ENCODE peak calls at places on chromosomes 7 and 10, in nine cellular contexts. D is astrocyte of the spinal cord; J is activated T-helper 1 cell treated with anti-CD3 and anti-CD28 coated beads, Interleukin-12 subunit alpha, Interleukin-12 subunit beta, Interleukin-2, Interleukin-4 antibody, amounts not matched to agents 30 ng/mL and 10 ng/mL and 1 ng/mL, durations not matched to agents 14 hours and 24 hours and 36 hours; Q is heart right ventricle; R is NCI-H2171; H is HTR-8/SVneo; O is transverse colon; F is NCI-H1092; P is NCI-H1105. U is an unnamed sample.
A peak's percentile ranks its signal among the peaks of the same experiment; 100 is the strongest.

GRCh38 chr7:139661875-139662274 is 115.9 kb downstream of the HIPK2 start:
- DNase-seq in D (no peak), R (no peak), F (no peak), J (no peak), P (no peak), Q (no peak), O (no peak), H (no peak), U (no peak)

GRCh38 chr7:94882891-94883290 is 24.5 kb upstream of the PPP1R9A start:
- DNase-seq in R (no peak), F (no peak), O (no peak), P (no peak), J (no peak), H (no peak), Q (no peak), D (no peak), U (no peak)

GRCh38 chr7:96118449-96119001 is 203.4 kb downstream of the SLC25A13 start:
- DNase-seq in F (no peak), D (peak; percentile 53), P (no peak), Q (no peak), R (no peak), J (no peak), H (no peak), O (no peak), U (peak; percentile 42)

GRCh38 chr10:49311562-49312236 is 12.7 kb downstream of the C10orf71 start:
- DNase-seq in H (no peak), R (no peak), O (no peak), J (no peak), D (no peak), F (no peak), P (no peak), Q (no peak), U (no peak)

GRCh38 chr7:120927454-120928103 is 23.0 kb upstream of the ING3 start:
- DNase-seq in H (no peak), O (no peak), F (no peak), Q (no peak), R (no peak), P (no peak), D (no peak), J (no peak), U (no peak)

GRCh38 chr7:31488562-31489203 is 25.2 kb upstream of the ITPRID1 start:
- DNase-seq in R (no peak), P (no peak), F (no peak), D (peak; percentile 41), H (peak; percentile 28), J (peak; percentile 3), Q (peak; percentile 38), O (peak; percentile 56), U (peak; percentile 65)

GRCh38 chr7:112505495-112505894 is 24.7 kb downstream of the LSMEM1 start:
- DNase-seq in P (no peak), Q (no peak), D (no peak), H (no peak), J (no peak), R (no peak), F (peak; percentile 32), O (no peak), U (no peak)

GRCh38 chr7:3112499-3113134 is 69.0 kb upstream of the CARD11 start:
- DNase-seq in J (peak; percentile 37), O (no peak), F (no peak), Q (no peak), H (no peak), R (no peak), P (peak; percentile 61), D (no peak), U (no peak)

GRCh38 chr7:100503350-100503735 is 19.6 kb downstream of the NYAP1 start:
- DNase-seq in R (no peak), P (no peak), Q (no peak), F (no peak), O (no peak), H (peak; percentile 37), J (no peak), D (no peak), U (no peak)

GRCh38 chr10:32331606-32332005 is 15.4 kb downstream of the EPC1 start:
- DNase-seq in H (no peak), O (no peak), F (no peak), D (no peak), R (no peak), Q (no peak), P (no peak), J (no peak), U (no peak)

GRCh38 chr10:121411006-121411405 is 187.2 kb downstream of the FGFR2 start:
- DNase-seq in H (no peak), P (no peak), D (no peak), Q (no peak), R (no peak), O (no peak), J (no peak), F (no peak), U (no peak)

GRCh38 chr7:102991540-102992214 is 78.9 kb downstream of the LRRC17 start:
- DNase-seq in F (no peak), J (no peak), O (peak; percentile 47), R (no peak), Q (no peak), P (peak; percentile 2), D (peak; percentile 98), H (peak; percentile 77), U (no peak)

GRCh38 chr10:84177541-84178386 is 4.2 kb downstream of the GPR15LG start:
- DNase-seq in P (no peak), O (no peak), F (no peak), R (no peak), H (no peak), Q (peak; percentile 48), J (peak; percentile 16), D (no peak), U (peak; percentile 74)

GRCh38 chr7:158705234-158705890 is 758 bp upstream of the NCAPG2 start:
- DNase-seq in Q (no peak), J (no peak), P (peak; percentile 56), R (no peak), D (no peak), O (no peak), H (no peak), F (no peak), U (no peak)

GRCh38 chr7:33903770-33904679 is 1.3 kb upstream of the BMPER start:
- DNase-seq in Q (peak; percentile 40), F (peak; percentile 39), H (peak; percentile 28), D (peak; percentile 44), P (no peak), O (peak; percentile 13), R (no peak), J (no peak), U (peak; percentile 84)

GRCh38 chr10:78162867-78163266 is 129.2 kb downstream of the RPS24 start:
- DNase-seq in R (peak; percentile 23), J (no peak), F (no peak), Q (no peak), H (no peak), P (no peak), O (no peak), D (no peak), U (no peak)

GRCh38 chr10:52668024-52668423 is 104.6 kb downstream of the MBL2 start:
- DNase-seq in Q (no peak), O (no peak), H (no peak), J (no peak), P (no peak), F (no peak), D (peak; percentile 57), R (no peak), U (no peak)

GRCh38 chr10:123611243-123611642 is 54.9 kb upstream of the GPR26 start:
- DNase-seq in R (no peak), D (no peak), Q (no peak), F (no peak), H (no peak), O (no peak), P (no peak), J (no peak), U (no peak)

GRCh38 chr7:139777304-139777890 is 401 bp downstream of the HIPK2 start:
- DNase-seq in P (peak; percentile 39), Q (peak; percentile 51), D (no peak), J (no peak), F (peak; percentile 33), H (peak; percentile 17), R (peak; percentile 15), O (peak; percentile 48), U (peak; percentile 64)

GRCh38 chr7:35752727-35753126 is 48.1 kb upstream of the SEPTIN7 start:
- DNase-seq in Q (no peak), O (no peak), H (no peak), J (no peak), D (no peak), R (no peak), F (no peak), P (no peak), U (no peak)

GRCh38 chr10:4698075-4698474 is 127.9 kb upstream of the AKR1E2 start:
- DNase-seq in P (no peak), D (no peak), R (no peak), O (no peak), Q (no peak), H (no peak), J (no peak), F (no peak), U (no peak)

GRCh38 chr7:110522751-110523200 is 568.2 kb upstream of the LRRN3 start:
- DNase-seq in J (no peak), O (no peak), D (peak; percentile 43), Q (no peak), F (peak; percentile 26), R (peak; percentile 87), P (peak; percentile 13), H (no peak), U (no peak)

GRCh38 chr10:24790599-24790998 is 66.9 kb upstream of the ARHGAP21 start:
- DNase-seq in O (no peak), J (no peak), F (no peak), Q (no peak), H (no peak), R (no peak), D (no peak), P (no peak), U (no peak)

U was measured in right cardiac atrium.